ENCODE peak calls at places on chromosomes 6 and 20, in five cellular contexts. One of them, this sample, is unnamed.

GRCh38 chr6:119129148-119129967 is 50.9 kb upstream of the FAM184A start:
- DNase-seq in A549: peak; percentile 20
- DNase-seq in AG09319: no peak
- DNase-seq in GM12864: peak; percentile 51
- DNase-seq in GM12865: peak; percentile 78
- DNase-seq in this sample: peak; percentile 57

GRCh38 chr20:15076785-15077184 is 739.4 kb upstream of the FLRT3 start:
- DNase-seq in A549: no peak
- DNase-seq in GM12865: no peak
- DNase-seq in AG09319: no peak
- DNase-seq in GM12864: no peak
- DNase-seq in this sample: no peak

GRCh38 chr20:53608456-53609413 is 15.1 kb upstream of the ZNF217 start:
- DNase-seq in GM12864: no peak
- DNase-seq in GM12865: no peak
- DNase-seq in AG09319: no peak
- DNase-seq in A549: no peak
- DNase-seq in this sample: no peak

GRCh38 chr6:155026366-155027045 is 31.4 kb downstream of the TIAM2 start:
- DNase-seq in GM12865: no peak
- DNase-seq in A549: peak; percentile 74
- DNase-seq in GM12864: no peak
- DNase-seq in AG09319: peak; percentile 44
- DNase-seq in this sample: no peak

GRCh38 chr6:168683621-168684020 is 242.6 kb downstream of the SMOC2 start:
- DNase-seq in A549: no peak
- DNase-seq in GM12865: no peak
- DNase-seq in GM12864: no peak
- DNase-seq in AG09319: no peak
- DNase-seq in this sample: no peak

GRCh38 chr20:16576219-16576618 is 3.0 kb upstream of the KIF16B start:
- DNase-seq in GM12864: no peak
- DNase-seq in AG09319: no peak
- DNase-seq in A549: peak; percentile 52
- DNase-seq in GM12865: no peak
- DNase-seq in this sample: no peak

GRCh38 chr6:56850618-56851017 is 104.3 kb upstream of the BEND6 start:
- DNase-seq in AG09319: no peak
- DNase-seq in GM12865: no peak
- DNase-seq in A549: no peak
- DNase-seq in GM12864: no peak
- DNase-seq in this sample: no peak

GRCh38 chr6:42190784-42191183 is 4.0 kb downstream of the GUCA1B start:
- DNase-seq in AG09319: peak; percentile 19
- DNase-seq in A549: no peak
- DNase-seq in GM12865: no peak
- DNase-seq in GM12864: no peak
- DNase-seq in this sample: no peak

GRCh38 chr6:90256698-90257485 is 39.8 kb downstream of the BACH2 start:
- DNase-seq in A549: no peak
- DNase-seq in AG09319: no peak
- DNase-seq in GM12864: no peak
- DNase-seq in GM12865: no peak
- DNase-seq in this sample: no peak

GRCh38 chr6:106967936-106968555 is 6.5 kb downstream of the CD24 start:
- DNase-seq in GM12865: no peak
- DNase-seq in GM12864: no peak
- DNase-seq in A549: no peak
- DNase-seq in AG09319: no peak
- DNase-seq in this sample: no peak

GRCh38 chr6:106740287-106740686 is 110.9 kb downstream of the QRSL1 start:
- DNase-seq in A549: no peak
- DNase-seq in AG09319: no peak
- DNase-seq in GM12864: no peak
- DNase-seq in GM12865: no peak
- DNase-seq in this sample: no peak

GRCh38 chr20:8808180-8808535 is 260.7 kb upstream of the PLCB4 start:
- DNase-seq in AG09319: no peak
- DNase-seq in GM12865: no peak
- DNase-seq in GM12864: no peak
- DNase-seq in A549: no peak
- DNase-seq in this sample: no peak

GRCh38 chr6:51292659-51293058 is 474.0 kb downstream of the TFAP2B start:
- DNase-seq in GM12864: no peak
- DNase-seq in GM12865: no peak
- DNase-seq in AG09319: no peak
- DNase-seq in A549: no peak
- DNase-seq in this sample: no peak

GRCh38 chr6:163588211-163588919 is 173.8 kb downstream of the QKI start:
- DNase-seq in AG09319: peak; percentile 5
- DNase-seq in GM12864: no peak
- DNase-seq in A549: no peak
- DNase-seq in GM12865: no peak
- DNase-seq in this sample: no peak

GRCh38 chr20:49785851-49786174 is 26.8 kb upstream of the SLC9A8 start:
- DNase-seq in A549: no peak
- DNase-seq in AG09319: no peak
- DNase-seq in GM12865: peak; percentile 93
- DNase-seq in GM12864: peak; percentile 70
- DNase-seq in this sample: peak; percentile 76

GRCh38 chr6:140789466-140789865 is 1343.3 kb upstream of the GJE1 start:
- DNase-seq in GM12864: no peak
- DNase-seq in A549: no peak
- DNase-seq in GM12865: no peak
- DNase-seq in AG09319: no peak
- DNase-seq in this sample: no peak

GRCh38 chr6:45577836-45578504 is 200.2 kb upstream of the SUPT3H start:
- DNase-seq in AG09319: peak; percentile 32
- DNase-seq in A549: no peak
- DNase-seq in GM12864: no peak
- DNase-seq in GM12865: no peak
- DNase-seq in this sample: no peak

GRCh38 chr20:59122377-59122932 is 41.2 kb upstream of the ZNF831 start:
- DNase-seq in AG09319: no peak
- DNase-seq in GM12864: no peak
- DNase-seq in A549: no peak
- DNase-seq in GM12865: no peak
- DNase-seq in this sample: no peak

DNA sequence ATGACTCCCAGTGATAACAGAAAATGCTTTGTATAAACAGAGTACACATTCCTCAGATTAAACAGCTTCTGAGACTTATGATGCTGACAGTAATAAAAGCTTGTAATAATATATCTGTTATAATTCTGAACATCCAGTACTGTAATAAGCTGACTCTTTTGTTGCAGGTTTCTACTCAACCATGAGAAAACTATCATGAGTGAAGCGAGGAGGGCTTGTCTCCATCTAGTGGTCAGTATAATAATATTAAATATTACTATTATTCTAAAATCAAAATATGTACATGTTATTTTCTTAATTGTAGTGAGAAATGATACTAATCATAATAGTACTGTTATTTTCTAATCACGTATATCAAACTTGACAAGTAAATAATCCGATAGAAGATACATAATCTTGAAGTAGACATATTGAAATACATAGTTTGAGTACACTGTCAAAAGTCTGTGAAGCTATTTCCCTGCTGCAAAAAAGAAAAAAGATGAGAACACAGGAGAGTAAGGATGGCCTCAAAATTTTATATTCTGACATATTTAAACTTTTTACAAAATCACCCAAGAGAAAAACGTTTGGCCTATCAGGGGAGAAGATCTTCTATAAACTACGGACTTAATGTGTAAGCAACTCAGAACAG is 183.1 kb downstream of the MOXD1 start:
- DNase-seq in GM12865: peak; percentile 13
- DNase-seq in A549: no peak
- DNase-seq in GM12864: no peak
- DNase-seq in AG09319: no peak
- DNase-seq in this sample: peak; percentile 9
- TF ChIP-seq CTCF in GM12865: peak; percentile 35
- TF ChIP-seq CTCF in A549: peak; percentile 57
- TF ChIP-seq CTCF in GM12864: peak; percentile 27
- TF ChIP-seq CTCF in AG09319: peak; percentile 35
- TF ChIP-seq CTCF in this sample: peak; percentile 9

GRCh38 chr6:19866199-19866872 is 29.2 kb downstream of the ID4 start:
- DNase-seq in GM12865: no peak
- DNase-seq in GM12864: no peak
- DNase-seq in A549: no peak
- DNase-seq in AG09319: no peak
- DNase-seq in this sample: no peak

GRCh38 chr6:19873031-19873430 is 35.9 kb downstream of the ID4 start:
- DNase-seq in GM12864: no peak
- DNase-seq in AG09319: no peak
- DNase-seq in GM12865: no peak
- DNase-seq in A549: no peak
- DNase-seq in this sample: no peak

GRCh38 chr6:19870322-19870721 is 33.2 kb downstream of the ID4 start:
- DNase-seq in A549: no peak
- DNase-seq in GM12865: no peak
- DNase-seq in GM12864: no peak
- DNase-seq in AG09319: no peak
- DNase-seq in this sample: no peak

GRCh38 chr6:19866900-19867627 is 29.9 kb downstream of the ID4 start:
- DNase-seq in GM12865: no peak
- DNase-seq in GM12864: no peak
- DNase-seq in A549: no peak
- DNase-seq in AG09319: no peak
- DNase-seq in this sample: no peak

DNA sequence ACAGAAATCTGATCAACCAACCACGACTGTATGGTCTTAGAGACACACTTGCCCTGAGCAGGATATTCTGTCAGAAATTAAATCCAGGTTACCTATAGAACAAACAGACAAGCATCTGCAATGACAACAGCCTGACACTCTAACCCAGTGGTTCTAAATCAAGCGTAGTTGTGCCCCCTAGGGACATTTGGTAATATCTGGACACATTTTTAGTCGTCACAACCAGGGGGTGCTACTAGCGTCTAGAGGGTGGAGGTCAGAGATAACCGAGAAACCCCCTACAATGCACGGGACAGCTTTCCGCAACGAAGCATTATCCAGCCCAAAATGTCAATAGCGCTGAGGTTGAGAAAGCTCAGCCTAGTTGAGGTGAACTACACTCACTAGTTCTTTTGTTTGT is 32.3 kb downstream of the ID4 start:
- DNase-seq in A549: no peak
- DNase-seq in GM12865: no peak
- DNase-seq in AG09319: no peak
- DNase-seq in GM12864: no peak
- DNase-seq in this sample: no peak
- TF ChIP-seq CTCF in A549: no peak
- TF ChIP-seq CTCF in GM12865: no peak
- TF ChIP-seq CTCF in AG09319: no peak
- TF ChIP-seq CTCF in GM12864: no peak
- TF ChIP-seq CTCF in this sample: no peak

DNA sequence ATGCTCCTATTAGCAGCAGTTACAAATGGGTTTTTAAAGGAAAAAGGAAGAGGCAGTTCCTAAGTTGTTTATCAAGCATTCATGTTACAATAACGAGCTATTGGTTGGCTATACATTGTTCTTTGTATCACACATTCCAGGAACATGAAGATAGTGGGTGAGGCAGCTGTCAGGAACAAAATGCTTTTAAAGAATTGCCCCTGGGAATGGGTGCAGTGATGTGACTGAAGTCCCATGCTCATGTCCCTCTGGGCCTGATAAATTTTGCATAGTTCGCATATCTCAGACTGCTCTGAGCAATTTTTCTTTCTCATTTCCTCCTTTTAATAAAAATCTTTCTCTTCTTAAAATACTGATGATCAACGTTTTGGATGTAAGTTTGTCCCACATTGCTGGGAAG is 3.7 kb downstream of the ENPP1 start:
- DNase-seq in A549: no peak
- DNase-seq in AG09319: no peak
- DNase-seq in GM12865: no peak
- DNase-seq in GM12864: no peak
- DNase-seq in this sample: no peak
- TF ChIP-seq CTCF in A549: no peak
- TF ChIP-seq CTCF in AG09319: no peak
- TF ChIP-seq CTCF in GM12865: no peak
- TF ChIP-seq CTCF in GM12864: no peak
- TF ChIP-seq CTCF in this sample: no peak

GRCh38 chr6:130460934-130461333 is 95.1 kb downstream of the TMEM200A start:
- DNase-seq in AG09319: no peak
- DNase-seq in GM12864: no peak
- DNase-seq in A549: no peak
- DNase-seq in GM12865: no peak
- DNase-seq in this sample: no peak

GRCh38 chr6:130453230-130453629 is 87.4 kb downstream of the TMEM200A start:
- DNase-seq in GM12864: no peak
- DNase-seq in AG09319: no peak
- DNase-seq in A549: peak; percentile 0
- DNase-seq in GM12865: peak; percentile 62
- DNase-seq in this sample: no peak

GRCh38 chr6:130452336-130452735 is 86.5 kb downstream of the TMEM200A start:
- DNase-seq in A549: no peak
- DNase-seq in GM12865: no peak
- DNase-seq in GM12864: no peak
- DNase-seq in AG09319: no peak
- DNase-seq in this sample: no peak

GRCh38 chr6:130459316-130459715 is 93.5 kb downstream of the TMEM200A start:
- DNase-seq in A549: no peak
- DNase-seq in GM12864: no peak
- DNase-seq in AG09319: no peak
- DNase-seq in GM12865: no peak
- DNase-seq in this sample: no peak

GRCh38 chr6:130457605-130458004 is 91.8 kb downstream of the TMEM200A start:
- DNase-seq in AG09319: peak; percentile 20
- DNase-seq in GM12865: no peak
- DNase-seq in GM12864: no peak
- DNase-seq in A549: no peak
- DNase-seq in this sample: no peak
- TF ChIP-seq CTCF in AG09319: peak; percentile 48
- TF ChIP-seq CTCF in GM12865: no peak
- TF ChIP-seq CTCF in GM12864: no peak
- TF ChIP-seq CTCF in A549: no peak
- TF ChIP-seq CTCF in this sample: no peak

This sample was measured in GM10248.